ENCODE peak calls at places on chromosomes 4 and X, in five cellular contexts. M is A549, H is HepG2, X is K562, Y is endothelial cell of umbilical vein. U is an unnamed sample.
A peak's percentile ranks its signal among the peaks of the same experiment; 100 is the strongest.

GRCh38 chrX:337331-337831 is 18.8 kb upstream of the GTPBP6 start:
- DNase-seq in Y (no peak), H (no peak), M (no peak), X (no peak), U (no peak)

GRCh38 chrX:77930581-77930980 is 20.1 kb downstream of the ATP7A start:
- DNase-seq in Y (no peak), M (no peak), X (no peak), H (no peak), U (no peak)

GRCh38 chr4:95283320-95283719 is 265.5 kb downstream of the UNC5C start:
- DNase-seq in Y (no peak), H (no peak), X (peak; percentile 10), M (no peak), U (no peak)

GRCh38 chrX:69284491-69284890 is 119.2 kb upstream of the PJA1 start:
- DNase-seq in M (no peak), X (no peak), Y (no peak), H (no peak), U (no peak)

GRCh38 chrX:105658136-105658535 is 164.2 kb upstream of the NRK start:
- DNase-seq in Y (no peak), X (no peak), H (no peak), M (no peak), U (no peak)

GRCh38 chrX:56268888-56269287 is 36.7 kb downstream of the KLF8 start:
- DNase-seq in H (no peak), Y (no peak), X (no peak), M (no peak), U (no peak)

GRCh38 chr4:10101559-10102192 is 14.9 kb downstream of the WDR1 start:
- DNase-seq in M (no peak), X (no peak), H (no peak), Y (no peak), U (no peak)

GRCh38 chr4:31803511-31804195 is 1083.5 kb downstream of the PCDH7 start:
- DNase-seq in M (no peak), X (no peak), H (no peak), Y (no peak), U (no peak)

GRCh38 chrX:50920132-50920531 is 9.6 kb downstream of the BMP15 start:
- DNase-seq in H (peak; percentile 1), Y (peak; percentile 46), X (no peak), M (peak; percentile 16), U (no peak)

GRCh38 chrX:20378291-20378920 is 111.7 kb upstream of the RPS6KA3 start:
- DNase-seq in X (no peak), Y (no peak), H (no peak), M (peak; percentile 85), U (no peak)

GRCh38 chrX:30777575-30777974 is 111.5 kb downstream of the TAB3 start:
- DNase-seq in M (no peak), X (no peak), Y (no peak), H (no peak), U (no peak)

GRCh38 chr4:146282662-146283061 is 68.3 kb downstream of the REELD1 start:
- DNase-seq in X (no peak), M (no peak), H (no peak), Y (no peak), U (no peak)

GRCh38 chr4:168220893-168221292 is 97.7 kb downstream of the DDX60 start:
- DNase-seq in M (no peak), Y (no peak), X (no peak), H (no peak), U (no peak)

GRCh38 chr4:177434667-177435066 is 7.6 kb downstream of the AGA start:
- DNase-seq in X (no peak), M (no peak), Y (no peak), H (no peak), U (no peak)

GRCh38 chr4:126977306-126977705 is 655.5 kb upstream of the INTU start:
- DNase-seq in H (no peak), M (no peak), X (no peak), Y (no peak), U (no peak)

GRCh38 chrX:130566028-130566683 is 164.4 kb downstream of the RBMX2 start:
- DNase-seq in H (no peak), X (no peak), Y (no peak), M (no peak), U (no peak)

GRCh38 chr4:154049457-154050181 is 260.7 kb upstream of the SFRP2 start:
- DNase-seq in H (peak; percentile 9), M (peak; percentile 6), X (peak; percentile 19), Y (no peak), U (peak; percentile 59)

GRCh38 chr4:53722110-53722509 is 130.8 kb upstream of the LNX1 start:
- DNase-seq in Y (no peak), M (no peak), H (no peak), X (no peak), U (no peak)

GRCh38 chrX:118216488-118216887 is 99.9 kb upstream of the KLHL13 start:
- DNase-seq in X (no peak), M (no peak), Y (no peak), H (no peak), U (no peak)

GRCh38 chrX:42496239-42496638 is 281.7 kb downstream of the PPP1R2C start:
- DNase-seq in M (no peak), H (no peak), X (no peak), Y (no peak), U (no peak)

GRCh38 chr4:151418385-151418784 is 9.4 kb downstream of the FHIP1A start:
- DNase-seq in Y (peak; percentile 91), M (no peak), H (peak; percentile 75), X (no peak), U (no peak)

GRCh38 chr4:169649545-169650226 is 29.3 kb downstream of the CLCN3 start:
- DNase-seq in X (no peak), H (no peak), Y (no peak), M (no peak), U (no peak)

GRCh38 chr4:29805245-29805644 is 914.9 kb upstream of the PCDH7 start:
- DNase-seq in H (peak; percentile 0), X (no peak), M (no peak), Y (no peak), U (peak; percentile 16)

GRCh38 chr4:152398060-152398459 is 137.8 kb downstream of the FBXW7 start:
- DNase-seq in X (no peak), Y (no peak), H (peak; percentile 4), M (peak; percentile 7), U (no peak)

GRCh38 chrX:72269671-72270251 is 7.3 kb downstream of the RPS4X start:
- DNase-seq in H (no peak), Y (peak; percentile 26), M (peak; percentile 38), X (no peak), U (no peak)

GRCh38 chr4:110865611-110866254 is 242.9 kb upstream of the PITX2 start:
- DNase-seq in H (no peak), M (no peak), X (no peak), Y (no peak), U (no peak)

GRCh38 chrX:13085533-13085932 is 41.1 kb upstream of the FAM9C start:
- DNase-seq in X (no peak), Y (no peak), H (no peak), M (no peak), U (no peak)

GRCh38 chr4:25712611-25713010 is 57.0 kb downstream of the SLC34A2 start:
- DNase-seq in Y (no peak), M (no peak), X (no peak), H (no peak), U (no peak)

GRCh38 chr4:15031993-15032660 is 29.8 kb downstream of the CPEB2 start:
- DNase-seq in M (no peak), X (no peak), H (no peak), Y (peak; percentile 21), U (no peak)

GRCh38 chr4:24970635-24971034 is 57.8 kb upstream of the CCDC149 start:
- DNase-seq in Y (no peak), H (no peak), M (no peak), X (no peak), U (no peak)

GRCh38 chr4:100302061-100303026 is 112.1 kb upstream of the DDIT4L start:
- DNase-seq in X (no peak), M (no peak), H (no peak), Y (peak; percentile 37), U (no peak)

GRCh38 chr4:100311181-100311580 is 120.9 kb upstream of the DDIT4L start:
- DNase-seq in H (no peak), M (peak; percentile 41), X (no peak), Y (no peak), U (no peak)

DNA sequence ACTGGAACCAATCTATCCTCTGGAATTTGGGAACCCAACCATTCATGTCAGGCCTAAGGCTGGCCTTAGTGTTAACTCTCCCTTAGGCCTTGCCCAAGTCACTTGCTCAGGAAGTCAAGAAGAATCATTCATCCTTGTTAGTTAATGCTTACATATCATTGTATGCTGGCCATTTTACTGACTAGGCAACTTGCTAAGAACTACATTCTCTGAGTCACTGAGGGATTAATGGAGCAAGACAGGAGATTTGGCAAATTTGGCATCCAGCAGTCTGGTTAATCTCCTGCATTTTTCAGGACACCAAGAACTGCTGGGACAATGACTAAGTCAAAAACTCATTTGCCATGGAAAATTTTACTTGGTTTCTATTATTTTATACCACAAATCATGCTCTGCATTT is 115.8 kb upstream of the DDIT4L start:
- DNase-seq in Y (no peak), M (no peak), X (no peak), H (no peak), U (no peak)
- TF ChIP-seq MAX in Y (no peak), M (no peak), X (no peak), H (no peak), U (no peak)

DNA sequence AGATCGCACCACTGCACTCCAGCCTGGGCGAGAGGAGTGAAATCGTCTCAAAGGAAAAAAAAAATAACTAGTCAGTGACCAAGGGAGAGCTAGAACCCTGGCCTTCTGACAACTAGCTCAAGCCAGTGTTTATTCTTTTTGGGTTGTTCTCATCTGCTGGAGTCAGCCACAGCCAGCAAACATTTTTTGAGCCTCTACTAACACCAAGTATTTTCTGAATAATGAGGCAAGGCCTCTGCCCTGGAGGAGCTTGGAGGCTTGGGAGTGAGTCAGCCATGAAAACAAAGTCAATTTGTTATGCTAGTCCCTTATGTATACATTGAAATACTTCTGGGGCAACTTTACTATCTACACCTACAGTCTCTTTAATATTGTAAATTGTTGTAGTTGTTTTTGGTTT is 46.5 kb downstream of the TMA16 start:
- DNase-seq in M (no peak), Y (no peak), H (no peak), X (no peak), U (no peak)
- TF ChIP-seq JUN in M (no peak), Y (no peak), H (no peak), X (no peak), U (no peak)

DNA sequence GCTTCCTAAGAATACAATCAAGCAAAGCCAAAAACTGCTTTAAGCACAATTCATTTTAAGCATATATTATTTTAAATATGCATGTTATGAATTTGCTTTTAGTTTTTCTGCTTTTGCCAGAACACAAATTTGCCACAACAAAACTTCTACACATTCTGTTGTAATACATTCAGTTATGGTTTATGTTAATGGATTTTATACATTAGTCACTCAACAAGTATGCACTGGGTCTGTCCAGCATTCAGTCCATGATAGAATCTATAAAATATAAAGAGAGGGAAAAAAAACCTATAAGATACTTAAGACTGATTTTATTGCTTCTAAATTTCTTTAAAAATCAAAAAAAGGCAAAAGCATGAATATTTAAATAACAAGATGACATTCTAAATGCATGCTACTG is 22.2 kb downstream of the IQCM start:
- DNase-seq in H (no peak), X (no peak), Y (no peak), M (no peak), U (no peak)
- TF ChIP-seq MAX in H (no peak), X (no peak), Y (no peak), M (no peak), U (no peak)

DNA sequence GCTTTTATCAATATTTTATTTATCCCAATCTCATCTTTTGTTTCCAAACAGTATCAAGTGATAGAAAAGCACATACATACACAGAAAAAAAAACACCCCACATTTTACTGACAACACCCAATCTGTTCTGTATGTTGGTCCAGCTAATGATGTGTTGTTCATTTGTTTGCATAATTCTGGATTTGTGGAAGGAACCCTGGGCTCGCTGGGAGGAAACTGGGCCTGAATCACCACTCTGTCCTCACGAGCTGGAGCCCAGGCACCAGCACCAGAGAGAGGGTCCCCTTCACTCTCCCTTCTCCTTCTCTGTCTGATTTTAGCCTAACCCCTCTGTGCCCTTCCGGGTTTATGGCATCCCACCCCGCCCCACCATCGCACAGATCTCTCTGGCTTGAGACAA is 79.8 kb downstream of the PSAPL1 start:
- DNase-seq in Y (no peak), H (no peak), X (no peak), M (no peak), U (no peak)
- TF ChIP-seq JUN in Y (no peak), H (no peak), X (no peak), M (no peak), U (no peak)

U was measured in WTC11.